ENCODE peak calls at places on chromosomes 2 and 18, in eight cellular contexts. S is neural progenitor cell, O is cardiac muscle cell, X is GM18507, G is globus pallidus, J is cardiac fibroblast, W is posterior vena cava, C is T47D. L is an unnamed sample.

GRCh38 chr2:108587621-108588020 is 53.4 kb downstream of the LIMS1 start:
- DNase-seq in X (no peak), C (no peak), W (no peak), S (no peak), G (no peak), O (peak; percentile 81), J (peak; percentile 76), L (no peak)

GRCh38 chr2:152445791-152446201 is 110.8 kb downstream of the FMNL2 start:
- DNase-seq in O (peak; percentile 81), X (no peak), S (no peak), J (peak; percentile 79), G (no peak), C (no peak), W (no peak), L (peak; percentile 86)

GRCh38 chr2:230779141-230779523 is 66.5 kb downstream of the CAB39 start:
- DNase-seq in W (no peak), G (no peak), S (no peak), J (no peak), X (no peak), C (no peak), O (no peak), L (no peak)

GRCh38 chr18:36186461-36187137 is 698 bp upstream of the MOCOS start:
- DNase-seq in O (peak; percentile 40), C (peak; percentile 55), G (no peak), J (peak; percentile 29), W (peak; percentile 85), X (no peak), S (peak; percentile 43), L (no peak)

GRCh38 chr2:200585730-200586643 is at the start of gene AOX1:
- DNase-seq in X (no peak), S (peak; percentile 86), W (peak; percentile 92), O (peak; percentile 72), G (peak; percentile 30), J (peak; percentile 78), C (no peak), L (peak; percentile 38)

GRCh38 chr2:117859532-117859911 is 45.0 kb downstream of the DDX18 start:
- DNase-seq in W (no peak), G (no peak), J (no peak), O (no peak), S (no peak), C (no peak), X (no peak), L (no peak)

GRCh38 chr2:85907671-85908157 is 18.9 kb upstream of the ST3GAL5 start:
- DNase-seq in W (no peak), X (no peak), S (no peak), J (peak; percentile 48), C (peak; percentile 36), O (peak; percentile 73), G (no peak), L (no peak)

GRCh38 chr18:49447810-49448745 is 12.4 kb downstream of the DYM start:
- DNase-seq in X (no peak), C (peak; percentile 80), J (peak; percentile 73), G (peak; percentile 26), O (peak; percentile 79), W (no peak), S (peak; percentile 76), L (peak; percentile 45)

GRCh38 chr2:180991820-180992219 is 11.4 kb downstream of the UBE2E3 start:
- DNase-seq in W (no peak), S (no peak), J (no peak), G (no peak), X (no peak), O (no peak), C (no peak), L (no peak)

GRCh38 chr2:32064021-32064678 is 794 bp downstream of the SPAST start:
- DNase-seq in O (no peak), J (no peak), S (no peak), X (no peak), W (no peak), C (peak; percentile 14), G (peak; percentile 23), L (peak; percentile 49)

GRCh38 chr2:157052685-157053224 is 204.8 kb upstream of the GALNT5 start:
- DNase-seq in W (no peak), J (peak; percentile 85), X (no peak), O (peak; percentile 85), G (no peak), S (no peak), C (peak; percentile 3), L (no peak)

GRCh38 chr2:69012310-69013122 is 463 bp upstream of the ANTXR1 start:
- DNase-seq in O (no peak), W (peak; percentile 90), J (no peak), G (peak; percentile 60), X (no peak), S (peak; percentile 3), C (peak; percentile 57), L (peak; percentile 77)

GRCh38 chr2:134431837-134432437 is 178.1 kb downstream of the MGAT5 start:
- DNase-seq in W (no peak), S (peak; percentile 29), O (no peak), J (peak; percentile 23), G (no peak), X (no peak), C (no peak), L (no peak)

GRCh38 chr18:63132819-63133200 is 186.8 kb downstream of the BCL2 start:
- DNase-seq in C (peak; percentile 67), O (no peak), X (no peak), G (no peak), J (no peak), S (no peak), W (no peak), L (no peak)

GRCh38 chr2:240507060-240507777 is 50.6 kb downstream of the ANKMY1 start:
- DNase-seq in J (no peak), W (peak; percentile 54), S (no peak), X (no peak), C (no peak), G (no peak), O (no peak), L (no peak)

GRCh38 chr2:101699191-101699938 is 1.9 kb downstream of the MAP4K4 start:
- DNase-seq in G (no peak), C (no peak), J (no peak), O (no peak), X (no peak), W (no peak), S (peak; percentile 35), L (peak; percentile 45)

GRCh38 chr2:112166801-112167499 is 28.8 kb downstream of the FBLN7 start:
- DNase-seq in X (no peak), C (no peak), W (no peak), J (no peak), S (no peak), G (no peak), O (no peak), L (no peak)

GRCh38 chr18:12777543-12777942 is 74.7 kb downstream of the PSMG2 start:
- DNase-seq in O (no peak), X (no peak), W (no peak), S (no peak), C (peak; percentile 9), J (no peak), G (no peak), L (no peak)

GRCh38 chr2:157302492-157303099 is 23.0 kb downstream of the ERMN start:
- DNase-seq in S (peak; percentile 82), C (peak; percentile 58), G (peak; percentile 80), J (peak; percentile 66), X (no peak), O (peak; percentile 64), W (no peak), L (peak; percentile 84)

GRCh38 chr2:142944264-142944663 is 66.8 kb downstream of the KYNU start:
- DNase-seq in C (peak; percentile 41), W (no peak), X (no peak), G (no peak), S (no peak), J (no peak), O (no peak), L (no peak)

GRCh38 chr18:26548144-26549102 is at the start of gene KCTD1:
- DNase-seq in S (peak; percentile 93), J (peak; percentile 92), G (peak; percentile 72), O (peak; percentile 93), X (peak; percentile 76), W (peak; percentile 94), C (peak; percentile 91), L (peak; percentile 82)

GRCh38 chr2:237935740-237936452 is 30.9 kb upstream of the UBE2F start:
- DNase-seq in J (peak; percentile 26), S (no peak), W (peak; percentile 50), G (no peak), X (no peak), O (no peak), C (no peak), L (no peak)

GRCh38 chr18:57443716-57444115 is 8.5 kb downstream of the ONECUT2 start:
- DNase-seq in G (no peak), W (no peak), C (no peak), O (no peak), X (no peak), S (no peak), J (no peak), L (no peak)

GRCh38 chr2:96546321-96546720 is 9.8 kb downstream of the ARID5A start:
- DNase-seq in W (no peak), X (no peak), O (no peak), G (no peak), J (no peak), C (no peak), S (no peak), L (no peak)

GRCh38 chr2:121095257-121096080 is 189.5 kb downstream of the TFCP2L1 start:
- DNase-seq in C (peak; percentile 73), G (peak; percentile 47), W (peak; percentile 87), O (peak; percentile 78), S (peak; percentile 84), J (peak; percentile 79), X (no peak), L (peak; percentile 71)

GRCh38 chr2:96665083-96665569 is 22.6 kb downstream of the FER1L5 start:
- DNase-seq in G (no peak), W (peak; percentile 80), S (no peak), C (peak; percentile 88), J (peak; percentile 99), X (no peak), O (peak; percentile 99), L (no peak)

GRCh38 chr2:118668431-118669424 is 178.7 kb downstream of the EN1 start:
- DNase-seq in G (no peak), W (peak; percentile 85), O (peak; percentile 94), J (peak; percentile 95), C (no peak), X (no peak), S (peak; percentile 24), L (no peak)

GRCh38 chr2:171248205-171248662 is 87.5 kb upstream of the TLK1 start:
- DNase-seq in X (no peak), W (no peak), O (no peak), J (no peak), S (no peak), G (no peak), C (no peak), L (no peak)

GRCh38 chr2:73089270-73090030 is 17.9 kb upstream of the SFXN5 start:
- DNase-seq in S (no peak), O (peak; percentile 96), J (peak; percentile 97), X (no peak), C (peak; percentile 44), G (no peak), W (peak; percentile 93), L (no peak)

GRCh38 chr2:30341500-30342267 is 105.4 kb upstream of the LCLAT1 start:
- DNase-seq in J (no peak), X (no peak), W (no peak), S (no peak), C (peak; percentile 4), O (no peak), G (no peak), L (no peak)

GRCh38 chr2:66717491-66717890 is 282.6 kb downstream of the MEIS1 start:
- DNase-seq in S (no peak), O (peak; percentile 19), J (no peak), C (no peak), G (no peak), X (no peak), W (no peak), L (no peak)

GRCh38 chr18:13003466-13003896 is 12.3 kb downstream of the CEP192 start:
- DNase-seq in W (no peak), C (peak; percentile 40), X (no peak), O (peak; percentile 87), J (peak; percentile 83), S (peak; percentile 54), G (no peak), L (peak; percentile 32)